ENCODE peak calls at places on chromosomes 1 and 21, in ten cellular contexts. One of them, this sample, is unnamed.

GRCh38 chr21:42543106-42543847 is 29.6 kb downstream of the SLC37A1 start:
- DNase-seq in IMR-90: no peak
- DNase-seq in lower leg skin: no peak
- DNase-seq in prostate gland: no peak
- DNase-seq in GM12891: no peak
- DNase-seq in heart left ventricle: no peak
- DNase-seq in ovary: no peak
- DNase-seq in A549: no peak
- DNase-seq in spleen: no peak
- DNase-seq in endothelial cell of umbilical vein: no peak
- DNase-seq in this sample: no peak

GRCh38 chr1:21280482-21280881 is 9.8 kb downstream of the ECE1 start:
- DNase-seq in lower leg skin: no peak
- DNase-seq in IMR-90: no peak
- DNase-seq in A549: no peak
- DNase-seq in prostate gland: no peak
- DNase-seq in heart left ventricle: no peak
- DNase-seq in ovary: no peak
- DNase-seq in GM12891: no peak
- DNase-seq in endothelial cell of umbilical vein: no peak
- DNase-seq in spleen: no peak
- DNase-seq in this sample: no peak

GRCh38 chr1:219732814-219733491 is 120.0 kb upstream of the ZC3H11B start:
- DNase-seq in endothelial cell of umbilical vein: no peak
- DNase-seq in prostate gland: no peak
- DNase-seq in GM12891: no peak
- DNase-seq in lower leg skin: no peak
- DNase-seq in A549: no peak
- DNase-seq in spleen: no peak
- DNase-seq in IMR-90: no peak
- DNase-seq in ovary: no peak
- DNase-seq in heart left ventricle: no peak
- DNase-seq in this sample: no peak

GRCh38 chr1:88655685-88656299 is 28.3 kb upstream of the PKN2 start:
- DNase-seq in endothelial cell of umbilical vein: peak; percentile 56
- DNase-seq in lower leg skin: no peak
- DNase-seq in ovary: no peak
- DNase-seq in prostate gland: no peak
- DNase-seq in heart left ventricle: no peak
- DNase-seq in spleen: no peak
- DNase-seq in A549: peak; percentile 18
- DNase-seq in GM12891: no peak
- DNase-seq in IMR-90: peak; percentile 37
- DNase-seq in this sample: peak; percentile 5

GRCh38 chr1:229060140-229060539 is 210.8 kb upstream of the RAB4A start:
- DNase-seq in spleen: no peak
- DNase-seq in A549: no peak
- DNase-seq in ovary: no peak
- DNase-seq in lower leg skin: no peak
- DNase-seq in GM12891: no peak
- DNase-seq in heart left ventricle: no peak
- DNase-seq in endothelial cell of umbilical vein: no peak
- DNase-seq in prostate gland: no peak
- DNase-seq in IMR-90: no peak
- DNase-seq in this sample: no peak

GRCh38 chr1:70090875-70091274 is 114.5 kb downstream of the LRRC40 start:
- DNase-seq in heart left ventricle: no peak
- DNase-seq in IMR-90: peak; percentile 79
- DNase-seq in lower leg skin: no peak
- DNase-seq in endothelial cell of umbilical vein: no peak
- DNase-seq in A549: no peak
- DNase-seq in prostate gland: no peak
- DNase-seq in GM12891: no peak
- DNase-seq in spleen: no peak
- DNase-seq in ovary: no peak
- DNase-seq in this sample: peak; percentile 4

GRCh38 chr1:180151508-180151907 is 3.2 kb upstream of the QSOX1 start:
- DNase-seq in spleen: no peak
- DNase-seq in ovary: no peak
- DNase-seq in IMR-90: peak; percentile 95
- DNase-seq in GM12891: no peak
- DNase-seq in A549: peak; percentile 36
- DNase-seq in endothelial cell of umbilical vein: peak; percentile 92
- DNase-seq in lower leg skin: no peak
- DNase-seq in prostate gland: no peak
- DNase-seq in heart left ventricle: no peak
- DNase-seq in this sample: peak; percentile 73

GRCh38 chr1:110218739-110219138 is 8.6 kb downstream of the KCNC4 start:
- DNase-seq in A549: no peak
- DNase-seq in spleen: no peak
- DNase-seq in ovary: no peak
- DNase-seq in lower leg skin: no peak
- DNase-seq in heart left ventricle: no peak
- DNase-seq in IMR-90: peak; percentile 30
- DNase-seq in endothelial cell of umbilical vein: no peak
- DNase-seq in GM12891: no peak
- DNase-seq in prostate gland: no peak
- DNase-seq in this sample: no peak

GRCh38 chr1:92484171-92484471 is 2.6 kb downstream of the GFI1 start:
- DNase-seq in spleen: peak; percentile 78
- DNase-seq in prostate gland: no peak
- DNase-seq in ovary: no peak
- DNase-seq in A549: no peak
- DNase-seq in endothelial cell of umbilical vein: no peak
- DNase-seq in IMR-90: no peak
- DNase-seq in heart left ventricle: no peak
- DNase-seq in GM12891: no peak
- DNase-seq in lower leg skin: no peak
- DNase-seq in this sample: no peak

GRCh38 chr1:92485374-92486250 is 1.1 kb downstream of the GFI1 start:
- DNase-seq in heart left ventricle: peak; percentile 29
- DNase-seq in GM12891: peak; percentile 58
- DNase-seq in IMR-90: no peak
- DNase-seq in lower leg skin: no peak
- DNase-seq in endothelial cell of umbilical vein: peak; percentile 20
- DNase-seq in ovary: no peak
- DNase-seq in spleen: peak; percentile 96
- DNase-seq in A549: peak; percentile 53
- DNase-seq in prostate gland: no peak
- DNase-seq in this sample: no peak

GRCh38 chr1:92483442-92484170 is 3.1 kb downstream of the GFI1 start:
- DNase-seq in A549: no peak
- DNase-seq in ovary: no peak
- DNase-seq in heart left ventricle: no peak
- DNase-seq in spleen: peak; percentile 89
- DNase-seq in prostate gland: no peak
- DNase-seq in GM12891: peak; percentile 42
- DNase-seq in endothelial cell of umbilical vein: no peak
- DNase-seq in IMR-90: no peak
- DNase-seq in lower leg skin: no peak
- DNase-seq in this sample: no peak

GRCh38 chr1:92486251-92487077 is at the start of gene GFI1:
- DNase-seq in lower leg skin: no peak
- DNase-seq in ovary: no peak
- DNase-seq in endothelial cell of umbilical vein: no peak
- DNase-seq in IMR-90: no peak
- DNase-seq in GM12891: peak; percentile 45
- DNase-seq in prostate gland: no peak
- DNase-seq in spleen: peak; percentile 91
- DNase-seq in heart left ventricle: peak; percentile 11
- DNase-seq in A549: no peak
- DNase-seq in this sample: no peak

DNA sequence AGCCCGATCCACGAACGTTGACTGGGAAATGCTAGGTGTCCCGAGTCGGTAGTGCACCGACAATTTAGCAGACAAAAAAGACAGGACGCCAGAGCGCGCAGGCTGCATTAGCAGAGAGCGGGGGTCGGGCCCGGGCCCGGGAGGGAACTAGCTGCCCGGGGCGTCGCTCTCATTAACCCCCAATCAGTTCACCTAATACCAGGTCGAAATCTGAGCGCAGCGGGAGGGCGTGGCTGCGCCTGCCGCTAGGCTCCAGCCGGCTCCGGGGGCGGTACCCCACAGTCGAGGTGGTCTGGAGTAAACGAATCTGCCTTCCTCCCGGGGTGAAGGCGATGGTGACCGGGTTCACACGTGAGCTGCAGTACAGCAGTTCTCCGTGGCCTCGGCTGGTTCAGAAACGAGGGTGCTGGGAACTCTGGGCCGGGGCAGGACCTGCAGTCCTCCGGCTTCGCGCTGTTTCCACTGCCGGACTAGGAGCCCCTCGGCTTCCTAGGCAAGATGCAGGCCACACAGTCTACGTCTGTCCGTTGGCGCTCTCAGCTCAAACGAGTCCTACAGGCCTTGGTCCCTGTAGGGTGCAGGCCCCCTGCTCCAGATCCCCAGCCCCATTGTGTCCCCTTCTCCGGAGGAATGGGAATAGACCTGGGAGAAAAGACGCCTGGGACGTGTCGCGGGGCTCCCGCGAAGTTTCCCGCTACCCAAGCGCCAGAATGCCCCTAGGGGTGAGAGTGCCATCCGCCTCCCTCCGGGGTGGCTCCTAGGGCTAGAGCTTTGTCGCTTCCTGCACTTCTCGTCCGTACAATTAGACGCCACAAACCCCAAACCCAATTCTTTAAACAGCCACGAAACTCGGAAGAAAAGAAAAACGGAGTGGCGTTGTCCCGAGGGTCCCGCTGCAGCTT is 2.0 kb downstream of the GFI1 start:
- DNase-seq in spleen: peak; percentile 90
- DNase-seq in GM12891: peak; percentile 52
- DNase-seq in lower leg skin: no peak
- DNase-seq in ovary: no peak
- DNase-seq in heart left ventricle: no peak
- DNase-seq in prostate gland: no peak
- DNase-seq in IMR-90: no peak
- DNase-seq in endothelial cell of umbilical vein: peak; percentile 23
- DNase-seq in A549: peak; percentile 38
- DNase-seq in this sample: no peak
- TF ChIP-seq POLR2A in spleen: no peak
- TF ChIP-seq POLR2A in GM12891: no peak
- TF ChIP-seq POLR2A in lower leg skin: no peak
- TF ChIP-seq POLR2A in ovary: no peak
- TF ChIP-seq POLR2A in heart left ventricle: no peak
- TF ChIP-seq POLR2A in prostate gland: no peak
- TF ChIP-seq POLR2A in IMR-90: no peak
- TF ChIP-seq POLR2A in endothelial cell of umbilical vein: no peak
- TF ChIP-seq POLR2A in A549: no peak
- TF ChIP-seq POLR2A in this sample: no peak

DNA sequence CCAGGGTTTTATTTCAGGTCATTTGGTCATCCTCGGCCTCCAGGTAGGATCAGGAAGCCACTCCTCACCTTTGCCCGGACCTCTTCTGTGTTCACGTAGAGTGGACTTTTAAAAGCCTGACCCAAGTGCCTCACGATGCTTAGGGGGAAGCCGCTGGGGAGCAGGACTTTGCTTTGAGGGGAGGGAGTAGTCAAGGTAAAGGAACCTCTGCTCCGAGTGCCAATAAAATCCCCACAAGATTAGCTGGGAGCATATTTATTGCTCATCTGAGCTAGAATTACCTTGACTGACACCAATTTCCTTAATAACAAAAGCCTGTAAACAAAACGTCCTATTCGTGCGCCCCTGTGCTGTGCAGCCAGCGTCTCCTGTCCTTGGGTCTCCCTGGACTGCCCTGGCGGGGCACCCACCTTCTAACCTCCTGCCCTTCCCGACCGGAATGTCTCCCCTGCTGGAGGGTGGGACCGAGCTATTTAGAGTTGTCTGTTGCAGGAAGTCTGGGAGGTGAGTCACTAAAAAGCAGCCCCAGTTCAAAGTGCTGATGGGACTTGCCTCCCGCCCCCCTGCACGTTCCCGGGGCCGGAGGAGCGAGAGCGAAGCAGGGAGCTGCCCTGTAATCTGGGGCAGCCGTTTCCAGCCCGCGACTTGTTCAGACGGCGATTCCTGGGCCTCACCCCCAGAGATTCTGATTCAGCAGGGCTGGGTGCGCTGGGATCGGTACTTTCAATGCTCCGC is 818 bp upstream of the DHRS3 start:
- DNase-seq in lower leg skin: peak; percentile 79
- DNase-seq in IMR-90: peak; percentile 83
- DNase-seq in heart left ventricle: peak; percentile 85
- DNase-seq in prostate gland: peak; percentile 83
- DNase-seq in GM12891: no peak
- DNase-seq in A549: peak; percentile 92
- DNase-seq in ovary: peak; percentile 76
- DNase-seq in spleen: peak; percentile 82
- DNase-seq in endothelial cell of umbilical vein: peak; percentile 83
- DNase-seq in this sample: peak; percentile 81
- TF ChIP-seq POLR2A in lower leg skin: no peak
- TF ChIP-seq POLR2A in IMR-90: no peak
- TF ChIP-seq POLR2A in heart left ventricle: peak; percentile 76
- TF ChIP-seq POLR2A in prostate gland: peak; percentile 57
- TF ChIP-seq POLR2A in GM12891: no peak
- TF ChIP-seq POLR2A in A549: peak; percentile 70
- TF ChIP-seq POLR2A in ovary: peak; percentile 8
- TF ChIP-seq POLR2A in spleen: no peak
- TF ChIP-seq POLR2A in endothelial cell of umbilical vein: no peak
- TF ChIP-seq POLR2A in this sample: no peak

DNA sequence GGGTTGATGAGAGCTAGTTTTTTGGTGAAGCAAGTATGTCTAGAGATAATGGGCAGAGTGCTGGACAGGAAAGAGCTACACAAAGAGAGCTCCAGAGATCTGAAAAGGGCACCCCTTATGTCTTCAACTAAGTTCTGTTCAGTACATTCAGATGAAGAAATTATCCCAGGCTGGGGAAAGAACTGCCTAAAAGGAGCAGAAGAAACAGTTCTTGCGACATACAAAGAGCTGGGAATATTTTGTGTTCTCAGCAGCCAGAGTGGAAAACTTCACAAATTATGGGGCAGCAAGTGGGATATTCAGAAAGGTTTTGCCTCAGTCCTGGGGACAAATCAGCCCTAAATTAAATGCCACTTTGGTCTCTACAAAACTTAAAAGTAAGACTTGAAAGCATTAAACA is 17.4 kb upstream of the CCN1 start:
- DNase-seq in IMR-90: peak; percentile 19
- DNase-seq in GM12891: no peak
- DNase-seq in ovary: no peak
- DNase-seq in lower leg skin: no peak
- DNase-seq in prostate gland: no peak
- DNase-seq in spleen: no peak
- DNase-seq in A549: no peak
- DNase-seq in endothelial cell of umbilical vein: no peak
- DNase-seq in heart left ventricle: no peak
- DNase-seq in this sample: no peak
- TF ChIP-seq POLR2A in IMR-90: no peak
- TF ChIP-seq POLR2A in GM12891: no peak
- TF ChIP-seq POLR2A in ovary: no peak
- TF ChIP-seq POLR2A in lower leg skin: no peak
- TF ChIP-seq POLR2A in prostate gland: no peak
- TF ChIP-seq POLR2A in spleen: no peak
- TF ChIP-seq POLR2A in A549: no peak
- TF ChIP-seq POLR2A in endothelial cell of umbilical vein: no peak
- TF ChIP-seq POLR2A in heart left ventricle: no peak
- TF ChIP-seq POLR2A in this sample: no peak

DNA sequence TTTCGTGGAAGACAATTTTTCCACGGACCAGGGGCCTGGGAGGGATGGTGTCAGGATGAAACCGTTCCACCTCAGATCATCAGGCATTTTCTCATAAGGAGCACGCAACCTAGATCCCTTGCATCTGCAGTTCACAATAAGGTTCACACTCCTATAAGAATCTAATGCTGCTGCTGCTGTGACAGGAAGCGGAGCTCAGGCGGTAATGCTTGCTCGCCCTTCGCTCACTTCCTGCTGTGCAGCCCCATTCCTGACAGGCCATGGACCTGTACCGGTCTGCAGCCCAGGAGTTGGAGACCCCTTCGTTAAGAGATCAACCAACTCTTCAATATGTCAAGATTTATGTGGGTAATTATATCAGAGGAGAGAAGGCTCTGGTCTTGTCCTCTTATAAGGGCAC is 3.3 kb upstream of the DHX9 start:
- DNase-seq in A549: no peak
- DNase-seq in prostate gland: no peak
- DNase-seq in ovary: no peak
- DNase-seq in spleen: no peak
- DNase-seq in endothelial cell of umbilical vein: no peak
- DNase-seq in IMR-90: no peak
- DNase-seq in GM12891: no peak
- DNase-seq in heart left ventricle: no peak
- DNase-seq in lower leg skin: no peak
- DNase-seq in this sample: no peak
- TF ChIP-seq POLR2A in A549: peak; percentile 16
- TF ChIP-seq POLR2A in prostate gland: no peak
- TF ChIP-seq POLR2A in ovary: no peak
- TF ChIP-seq POLR2A in spleen: no peak
- TF ChIP-seq POLR2A in endothelial cell of umbilical vein: no peak
- TF ChIP-seq POLR2A in IMR-90: no peak
- TF ChIP-seq POLR2A in GM12891: no peak
- TF ChIP-seq POLR2A in heart left ventricle: no peak
- TF ChIP-seq POLR2A in lower leg skin: no peak
- TF ChIP-seq POLR2A in this sample: no peak